ENCODE peak calls at places on chromosomes 4 and X, in six cellular contexts. K, S, B, D, P and H are unnamed samples.

GRCh38 chr4:89724716-89725115 is 112.2 kb downstream of the SNCA start:
- DNase-seq in K (peak; percentile 95), S (no peak), B (no peak), D (no peak), P (no peak), H (no peak)

GRCh38 chr4:150242820-150243458 is 164.7 kb downstream of the DCLK2 start:
- DNase-seq in K (peak; percentile 54), S (no peak), B (no peak), D (no peak), P (peak; percentile 3), H (no peak)

GRCh38 chr4:86498560-86499166 is 95.5 kb upstream of the PTPN13 start:
- DNase-seq in K (peak; percentile 75), S (no peak), B (no peak), D (no peak), P (no peak), H (no peak)

GRCh38 chr4:54661156-54661555 is 3.4 kb downstream of the KIT start:
- DNase-seq in K (peak; percentile 86), S (no peak), B (no peak), D (no peak), P (no peak), H (no peak)

GRCh38 chr4:153750197-153750817 is 9.5 kb downstream of the RNF175 start:
- DNase-seq in K (peak; percentile 72), S (peak; percentile 41), B (peak; percentile 52), D (peak; percentile 56), P (peak; percentile 57), H (peak; percentile 23)

GRCh38 chr4:104818579-104818978 is 323.9 kb upstream of the CXXC4 start:
- DNase-seq in K (no peak), S (no peak), B (no peak), D (no peak), P (no peak), H (no peak)

GRCh38 chr4:169115897-169116254 is 105.8 kb upstream of the CBR4 start:
- DNase-seq in K (peak; percentile 96), S (no peak), B (no peak), D (no peak), P (no peak), H (no peak)

GRCh38 chrX:107467271-107467670 is 17.8 kb downstream of the FRMPD3 start:
- DNase-seq in K (no peak), S (no peak), B (no peak), D (no peak), P (no peak), H (no peak)

GRCh38 chr4:8302331-8302730 is 32.8 kb downstream of the HTRA3 start:
- DNase-seq in K (no peak), S (no peak), B (no peak), D (no peak), P (no peak), H (no peak)

GRCh38 chr4:71860643-71861042 is 76.8 kb upstream of the GC start:
- DNase-seq in K (peak; percentile 55), S (no peak), B (no peak), D (no peak), P (no peak), H (no peak)

GRCh38 chrX:101079223-101079622 is 544 bp downstream of the TMEM35A start:
- DNase-seq in K (no peak), S (no peak), B (no peak), D (no peak), P (no peak), H (no peak)

GRCh38 chr4:54091637-54092404 is 8.1 kb upstream of the GSX2 start:
- DNase-seq in K (peak; percentile 71), S (peak; percentile 71), B (peak; percentile 63), D (peak; percentile 71), P (peak; percentile 60), H (peak; percentile 69)

GRCh38 chrX:136694491-136695087 is 46.6 kb downstream of the CD40LG start:
- DNase-seq in K (peak; percentile 52), S (peak; percentile 36), B (no peak), D (no peak), P (no peak), H (no peak)